ENCODE peak calls at places on chromosomes 4 and X, in five cellular contexts. One of them, this sample, is unnamed.

GRCh38 chr4:98584265-98584664 is 74.1 kb downstream of the TSPAN5 start:
- DNase-seq in stomach: no peak
- DNase-seq in lung: no peak
- DNase-seq in brain microvascular endothelial cell: no peak
- DNase-seq in NB4: no peak
- DNase-seq in this sample: no peak

GRCh38 chr4:84582302-84582987 is 482 bp upstream of the CDS1 start:
- DNase-seq in stomach: peak; percentile 97
- DNase-seq in lung: peak; percentile 94
- DNase-seq in brain microvascular endothelial cell: peak; percentile 53
- DNase-seq in NB4: peak; percentile 71
- DNase-seq in this sample: no peak

GRCh38 chr4:37803348-37803973 is 23.0 kb upstream of the PGM2 start:
- DNase-seq in stomach: no peak
- DNase-seq in lung: no peak
- DNase-seq in brain microvascular endothelial cell: no peak
- DNase-seq in NB4: peak; percentile 82
- DNase-seq in this sample: no peak

GRCh38 chrX:108022491-108023089 is 22.3 kb upstream of the VSIG1 start:
- DNase-seq in stomach: no peak
- DNase-seq in lung: no peak
- DNase-seq in brain microvascular endothelial cell: no peak
- DNase-seq in NB4: no peak
- DNase-seq in this sample: no peak

GRCh38 chr4:176818531-176818930 is 25.8 kb upstream of the VEGFC start:
- DNase-seq in stomach: no peak
- DNase-seq in lung: no peak
- DNase-seq in brain microvascular endothelial cell: no peak
- DNase-seq in NB4: no peak
- DNase-seq in this sample: no peak

GRCh38 chrX:64439551-64439950 is 44.3 kb upstream of the MTMR8 start:
- DNase-seq in stomach: no peak
- DNase-seq in lung: no peak
- DNase-seq in brain microvascular endothelial cell: no peak
- DNase-seq in NB4: no peak
- DNase-seq in this sample: no peak

GRCh38 chr4:80192937-80193336 is 4.4 kb upstream of the PRDM8 start:
- DNase-seq in stomach: no peak
- DNase-seq in lung: no peak
- DNase-seq in brain microvascular endothelial cell: no peak
- DNase-seq in NB4: no peak
- DNase-seq in this sample: peak; percentile 80

GRCh38 chr4:113945906-113946305 is 33.5 kb downstream of the ARSJ start:
- DNase-seq in stomach: no peak
- DNase-seq in lung: no peak
- DNase-seq in brain microvascular endothelial cell: no peak
- DNase-seq in NB4: no peak
- DNase-seq in this sample: no peak

GRCh38 chr4:22595684-22596083 is 79.8 kb upstream of the ADGRA3 start:
- DNase-seq in stomach: no peak
- DNase-seq in lung: no peak
- DNase-seq in brain microvascular endothelial cell: peak; percentile 11
- DNase-seq in NB4: no peak
- DNase-seq in this sample: no peak

GRCh38 chr4:39353478-39354177 is 12.5 kb downstream of the RFC1 start:
- DNase-seq in stomach: no peak
- DNase-seq in lung: no peak
- DNase-seq in brain microvascular endothelial cell: no peak
- DNase-seq in NB4: peak; percentile 90
- DNase-seq in this sample: no peak

GRCh38 chrX:109710181-109710580 is 22.9 kb downstream of the ACSL4 start:
- DNase-seq in stomach: no peak
- DNase-seq in lung: no peak
- DNase-seq in brain microvascular endothelial cell: no peak
- DNase-seq in NB4: no peak
- DNase-seq in this sample: no peak

GRCh38 chr4:13611283-13611842 is 16.2 kb downstream of the BOD1L1 start:
- DNase-seq in stomach: no peak
- DNase-seq in lung: no peak
- DNase-seq in brain microvascular endothelial cell: peak; percentile 32
- DNase-seq in NB4: no peak
- DNase-seq in this sample: peak; percentile 22

GRCh38 chr4:138595731-138596465 is 353.7 kb upstream of the SLC7A11 start:
- DNase-seq in stomach: no peak
- DNase-seq in lung: no peak
- DNase-seq in brain microvascular endothelial cell: no peak
- DNase-seq in NB4: no peak
- DNase-seq in this sample: peak; percentile 22

GRCh38 chr4:173505924-173506779 is 23.9 kb downstream of the HAND2 start:
- DNase-seq in stomach: peak; percentile 59
- DNase-seq in lung: no peak
- DNase-seq in brain microvascular endothelial cell: peak; percentile 33
- DNase-seq in NB4: peak; percentile 76
- DNase-seq in this sample: no peak

GRCh38 chr4:64327237-64327636 is 82.0 kb downstream of the TECRL start:
- DNase-seq in stomach: no peak
- DNase-seq in lung: no peak
- DNase-seq in brain microvascular endothelial cell: no peak
- DNase-seq in NB4: no peak
- DNase-seq in this sample: no peak

GRCh38 chr4:3302164-3302785 is 9.5 kb downstream of the RGS12 start:
- DNase-seq in stomach: peak; percentile 48
- DNase-seq in lung: no peak
- DNase-seq in brain microvascular endothelial cell: no peak
- DNase-seq in NB4: peak; percentile 67
- DNase-seq in this sample: no peak

GRCh38 chrX:46648660-46649059 is 75.1 kb downstream of the CHST7 start:
- DNase-seq in stomach: no peak
- DNase-seq in lung: no peak
- DNase-seq in brain microvascular endothelial cell: no peak
- DNase-seq in NB4: no peak
- DNase-seq in this sample: no peak

GRCh38 chr4:8077181-8078108 is 81.2 kb downstream of the ABLIM2 start:
- DNase-seq in stomach: no peak
- DNase-seq in lung: no peak
- DNase-seq in brain microvascular endothelial cell: no peak
- DNase-seq in NB4: peak; percentile 83
- DNase-seq in this sample: no peak

GRCh38 chr4:7845493-7846124 is 94.1 kb downstream of the AFAP1 start:
- DNase-seq in stomach: no peak
- DNase-seq in lung: no peak
- DNase-seq in brain microvascular endothelial cell: no peak
- DNase-seq in NB4: peak; percentile 37
- DNase-seq in this sample: no peak

GRCh38 chr4:43148481-43148880 is 256.0 kb downstream of the GRXCR1 start:
- DNase-seq in stomach: no peak
- DNase-seq in lung: no peak
- DNase-seq in brain microvascular endothelial cell: no peak
- DNase-seq in NB4: no peak
- DNase-seq in this sample: no peak

GRCh38 chrX:9681011-9681410 is 84.6 kb downstream of the GPR143 start:
- DNase-seq in stomach: no peak
- DNase-seq in lung: no peak
- DNase-seq in brain microvascular endothelial cell: no peak
- DNase-seq in NB4: no peak
- DNase-seq in this sample: no peak

GRCh38 chrX:72020788-72021187 is 110.1 kb downstream of the NHSL2 start:
- DNase-seq in stomach: no peak
- DNase-seq in lung: no peak
- DNase-seq in brain microvascular endothelial cell: no peak
- DNase-seq in NB4: peak; percentile 11
- DNase-seq in this sample: no peak

GRCh38 chrX:119688856-119689455 is 4.0 kb downstream of the SEPTIN6 start:
- DNase-seq in stomach: no peak
- DNase-seq in lung: no peak
- DNase-seq in brain microvascular endothelial cell: no peak
- DNase-seq in NB4: no peak
- DNase-seq in this sample: no peak

GRCh38 chr4:8295471-8295870 is 25.9 kb downstream of the HTRA3 start:
- DNase-seq in stomach: no peak
- DNase-seq in lung: no peak
- DNase-seq in brain microvascular endothelial cell: no peak
- DNase-seq in NB4: no peak
- DNase-seq in this sample: no peak

GRCh38 chr4:155339588-155339987 is 37.2 kb downstream of the MAP9 start:
- DNase-seq in stomach: no peak
- DNase-seq in lung: no peak
- DNase-seq in brain microvascular endothelial cell: no peak
- DNase-seq in NB4: no peak
- DNase-seq in this sample: no peak

GRCh38 chr4:2469192-2469984 is 482 bp downstream of the RNF4 start:
- DNase-seq in stomach: peak; percentile 67
- DNase-seq in lung: peak; percentile 56
- DNase-seq in brain microvascular endothelial cell: no peak
- DNase-seq in NB4: peak; percentile 85
- DNase-seq in this sample: no peak

GRCh38 chrX:9003041-9003440 is 30.9 kb downstream of the FAM9B start:
- DNase-seq in stomach: no peak
- DNase-seq in lung: no peak
- DNase-seq in brain microvascular endothelial cell: no peak
- DNase-seq in NB4: no peak
- DNase-seq in this sample: no peak

GRCh38 chr4:169225058-169225751 is 45.6 kb downstream of the SH3RF1 start:
- DNase-seq in stomach: no peak
- DNase-seq in lung: no peak
- DNase-seq in brain microvascular endothelial cell: peak; percentile 79
- DNase-seq in NB4: peak; percentile 30
- DNase-seq in this sample: peak; percentile 94

GRCh38 chr4:2322227-2322626 is 60.3 kb upstream of the MXD4 start:
- DNase-seq in stomach: no peak
- DNase-seq in lung: peak; percentile 28
- DNase-seq in brain microvascular endothelial cell: no peak
- DNase-seq in NB4: no peak
- DNase-seq in this sample: no peak

GRCh38 chr4:123102897-123103489 is 180.6 kb upstream of the NUDT6 start:
- DNase-seq in stomach: no peak
- DNase-seq in lung: no peak
- DNase-seq in brain microvascular endothelial cell: peak; percentile 18
- DNase-seq in NB4: peak; percentile 57
- DNase-seq in this sample: no peak

GRCh38 chr4:27429260-27429970 is 568.8 kb downstream of the STIM2 start:
- DNase-seq in stomach: no peak
- DNase-seq in lung: no peak
- DNase-seq in brain microvascular endothelial cell: no peak
- DNase-seq in NB4: no peak
- DNase-seq in this sample: peak; percentile 74

GRCh38 chr4:99394913-99395312 is 40.2 kb downstream of the ADH7 start:
- DNase-seq in stomach: no peak
- DNase-seq in lung: no peak
- DNase-seq in brain microvascular endothelial cell: no peak
- DNase-seq in NB4: no peak
- DNase-seq in this sample: no peak

DNA sequence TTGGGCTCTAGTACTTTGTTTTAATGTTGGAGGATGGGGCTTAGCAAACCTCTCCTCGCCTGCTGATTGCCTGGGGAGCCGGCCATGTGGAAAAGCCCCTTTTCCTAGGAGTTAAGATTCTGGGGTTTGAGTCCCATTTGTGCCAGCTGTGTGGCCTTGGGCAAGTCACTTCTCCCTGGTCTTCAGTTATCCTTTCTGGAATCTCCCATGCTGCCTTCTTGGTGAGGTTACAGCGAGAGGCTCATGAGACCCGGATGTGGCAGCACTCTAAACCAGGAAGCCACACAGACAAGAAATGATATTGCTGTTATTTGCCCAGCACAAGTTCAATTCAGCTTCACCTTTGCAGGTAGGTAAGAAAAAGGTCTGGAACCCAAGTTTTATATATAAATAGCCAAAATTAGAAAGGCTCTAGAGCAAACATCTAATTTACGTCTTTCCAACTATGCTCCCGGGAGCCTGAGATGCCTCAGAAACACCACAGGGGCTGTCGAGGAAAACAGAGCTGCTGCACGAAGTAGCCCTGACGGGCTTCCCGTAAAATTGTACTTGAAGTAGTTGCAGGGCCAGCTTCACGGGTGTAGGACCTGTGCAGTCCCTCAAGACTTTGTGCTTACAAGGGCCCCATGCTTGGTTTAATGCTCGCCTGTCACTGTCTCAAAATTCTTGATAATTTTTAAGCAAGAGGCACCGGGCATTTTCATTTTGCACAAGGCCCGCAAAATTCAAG is 8.3 kb upstream of the SASH3 start:
- DNase-seq in stomach: no peak
- DNase-seq in lung: no peak
- DNase-seq in brain microvascular endothelial cell: no peak
- DNase-seq in NB4: no peak
- DNase-seq in this sample: no peak
- H3K4me3 ChIP-seq in stomach: no peak overlapping the region
- H3K4me3 ChIP-seq in lung: no peak overlapping the region
- H3K4me3 ChIP-seq in brain microvascular endothelial cell: no peak overlapping the region
- H3K4me3 ChIP-seq in NB4: no peak overlapping the region
- H3K4me3 ChIP-seq in this sample: no peak overlapping the region

GRCh38 chr4:112510468-112511293 is 5.3 kb downstream of the NEUROG2 start:
- DNase-seq in stomach: no peak
- DNase-seq in lung: no peak
- DNase-seq in brain microvascular endothelial cell: no peak
- DNase-seq in NB4: no peak
- DNase-seq in this sample: no peak
- H3K4me3 ChIP-seq in stomach: peak overlapping the region; percentile 39
- H3K4me3 ChIP-seq in lung: no peak overlapping the region
- H3K4me3 ChIP-seq in brain microvascular endothelial cell: peak overlapping the region; percentile 22
- H3K4me3 ChIP-seq in NB4: no peak overlapping the region
- H3K4me3 ChIP-seq in this sample: peak overlapping the region; percentile 19

DNA sequence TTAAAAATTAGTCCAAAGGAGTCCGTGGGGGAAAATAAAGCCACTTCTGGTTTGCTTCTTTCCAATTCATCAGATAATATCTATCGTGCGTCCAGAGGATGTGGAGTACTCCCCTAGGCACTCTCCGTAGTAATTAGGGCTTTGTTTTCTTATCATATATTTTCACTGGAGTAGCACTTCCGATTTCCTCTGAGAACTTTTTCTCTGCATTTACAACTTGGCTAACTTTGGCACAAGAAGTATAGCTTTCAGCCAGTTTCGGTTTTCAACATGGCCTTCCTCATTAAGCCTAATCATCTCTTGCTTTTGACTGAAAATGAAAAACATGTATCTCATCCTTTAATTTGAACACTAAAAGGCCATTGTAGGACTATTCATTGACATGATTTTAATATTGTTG is 80.5 kb downstream of the CASP3 start:
- DNase-seq in stomach: no peak
- DNase-seq in lung: no peak
- DNase-seq in brain microvascular endothelial cell: no peak
- DNase-seq in NB4: no peak
- DNase-seq in this sample: no peak
- H3K4me3 ChIP-seq in stomach: no peak overlapping the region
- H3K4me3 ChIP-seq in lung: no peak overlapping the region
- H3K4me3 ChIP-seq in brain microvascular endothelial cell: no peak overlapping the region
- H3K4me3 ChIP-seq in NB4: no peak overlapping the region
- H3K4me3 ChIP-seq in this sample: no peak overlapping the region

DNA sequence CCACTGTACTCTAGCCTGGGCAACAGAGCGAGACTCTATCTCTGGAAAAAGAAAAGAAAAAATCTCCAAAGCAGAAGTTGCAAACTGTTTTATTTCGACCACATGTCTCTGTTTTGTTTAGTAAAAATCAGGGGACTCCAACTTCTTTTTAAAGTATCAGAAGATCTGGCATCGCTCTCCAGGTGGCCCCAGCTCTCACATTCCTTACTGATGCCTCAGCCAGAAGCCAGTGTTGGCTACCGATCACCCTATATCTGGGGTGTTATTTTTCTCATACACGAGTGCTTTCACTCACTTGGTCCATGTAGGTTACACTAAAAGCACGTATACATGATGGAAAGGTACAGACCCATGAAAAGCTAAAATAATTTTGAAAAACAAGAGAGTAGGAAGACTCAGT is 8.3 kb downstream of the MPP1 start:
- DNase-seq in stomach: no peak
- DNase-seq in lung: no peak
- DNase-seq in brain microvascular endothelial cell: peak; percentile 19
- DNase-seq in NB4: no peak
- DNase-seq in this sample: no peak
- H3K4me3 ChIP-seq in stomach: no peak overlapping the region
- H3K4me3 ChIP-seq in lung: no peak overlapping the region
- H3K4me3 ChIP-seq in brain microvascular endothelial cell: no peak overlapping the region
- H3K4me3 ChIP-seq in NB4: no peak overlapping the region
- H3K4me3 ChIP-seq in this sample: no peak overlapping the region

This sample was measured in skeletal muscle cell.